ENCODE peak calls at places on chromosomes 6 and 20, in eight cellular contexts. W is cardiac fibroblast, L is thoracic aorta, C is heart left ventricle, S is lower lobe of right lung, Z is mucosa of descending colon, H is fibroblast of the aortic adventitia, U is fibroblast of lung. P is an unnamed sample.

GRCh38 chr20:38920851-38921250 is 5.4 kb upstream of the FAM83D start:
- DNase-seq in W (no peak), L (no peak), C (no peak), S (no peak), Z (no peak), H (no peak), U (no peak), P (no peak)

GRCh38 chr6:37717836-37718251 is 20.2 kb upstream of the MDGA1 start:
- DNase-seq in W (peak), L (no peak), C (no peak), S (no peak), Z (no peak), H (peak), U (peak), P (no peak)

GRCh38 chr6:149037026-149037734 is 280.3 kb upstream of the TAB2 start:
- DNase-seq in W (no peak), L (no peak), C (no peak), S (no peak), Z (no peak), H (no peak), U (peak), P (no peak)

GRCh38 chr6:17491416-17492142 is 98.2 kb downstream of the CAP2 start:
- DNase-seq in W (no peak), L (no peak), C (no peak), S (no peak), Z (no peak), H (no peak), U (peak), P (no peak)

GRCh38 chr20:40676466-40676865 is 12.6 kb downstream of the MAFB start:
- DNase-seq in W (no peak), L (no peak), C (no peak), S (no peak), Z (no peak), H (no peak), U (no peak), P (no peak)

GRCh38 chr20:62778058-62778457 is 18.2 kb upstream of the MRGBP start:
- DNase-seq in W (no peak), L (no peak), C (no peak), S (no peak), Z (no peak), H (no peak), U (no peak), P (no peak)

GRCh38 chr6:141133346-141133745 is 999.4 kb upstream of the GJE1 start:
- DNase-seq in W (no peak), L (no peak), C (no peak), S (no peak), Z (no peak), H (peak), U (no peak), P (no peak)

GRCh38 chr20:41951615-41952014 is 333.4 kb upstream of the CHD6 start:
- DNase-seq in W (no peak), L (no peak), C (no peak), S (no peak), Z (no peak), H (no peak), U (no peak), P (no peak)

GRCh38 chr6:170004585-170005210 is 253.3 kb downstream of the ERMARD start:
- DNase-seq in W (no peak), L (no peak), C (no peak), S (no peak), Z (no peak), H (no peak), U (no peak), P (no peak)

GRCh38 chr6:5866547-5867051 is 140.1 kb downstream of the NRN1 start:
- DNase-seq in W (peak), L (no peak), C (no peak), S (no peak), Z (peak), H (peak), U (peak), P (no peak)

GRCh38 chr20:19769516-19769915 is 11.5 kb downstream of the RIN2 start:
- DNase-seq in W (no peak), L (no peak), C (no peak), S (no peak), Z (no peak), H (no peak), U (no peak), P (no peak)

GRCh38 chr6:170276369-170277057 is 14.4 kb downstream of the DLL1 start:
- DNase-seq in W (peak), L (no peak), C (peak), S (no peak), Z (no peak), H (no peak), U (peak), P (no peak)

GRCh38 chr6:132341646-132342045 is 59.6 kb downstream of the MOXD1 start:
- DNase-seq in W (peak), L (no peak), C (no peak), S (no peak), Z (no peak), H (peak), U (no peak), P (no peak)

GRCh38 chr20:46053416-46053815 is 24.4 kb downstream of the SLC12A5 start:
- DNase-seq in W (no peak), L (no peak), C (no peak), S (no peak), Z (no peak), H (no peak), U (no peak), P (no peak)

GRCh38 chr20:36859282-36859555 is 16.7 kb upstream of the TLDC2 start:
- DNase-seq in W (no peak), L (no peak), C (no peak), S (no peak), Z (no peak), H (no peak), U (no peak), P (no peak)

GRCh38 chr6:79946773-79947190 is 571 bp downstream of the ELOVL4 start:
- DNase-seq in W (no peak), L (no peak), C (no peak), S (peak), Z (peak), H (peak), U (peak), P (no peak)

GRCh38 chr6:79946242-79946641 is 1.1 kb downstream of the ELOVL4 start:
- DNase-seq in W (peak), L (no peak), C (no peak), S (no peak), Z (no peak), H (peak), U (peak), P (peak)

GRCh38 chr6:79947191-79948173 is at the start of gene ELOVL4:
- DNase-seq in W (peak), L (peak), C (peak), S (peak), Z (peak), H (peak), U (peak), P (peak)

GRCh38 chr6:79949235-79949634 is 1.9 kb upstream of the ELOVL4 start:
- DNase-seq in W (peak), L (no peak), C (no peak), S (peak), Z (peak), H (peak), U (peak), P (peak)
- TF ChIP-seq CTCF in W (peak), L (no peak), C (peak), S (peak), Z (peak), H (peak), U (peak), P (peak)

DNA sequence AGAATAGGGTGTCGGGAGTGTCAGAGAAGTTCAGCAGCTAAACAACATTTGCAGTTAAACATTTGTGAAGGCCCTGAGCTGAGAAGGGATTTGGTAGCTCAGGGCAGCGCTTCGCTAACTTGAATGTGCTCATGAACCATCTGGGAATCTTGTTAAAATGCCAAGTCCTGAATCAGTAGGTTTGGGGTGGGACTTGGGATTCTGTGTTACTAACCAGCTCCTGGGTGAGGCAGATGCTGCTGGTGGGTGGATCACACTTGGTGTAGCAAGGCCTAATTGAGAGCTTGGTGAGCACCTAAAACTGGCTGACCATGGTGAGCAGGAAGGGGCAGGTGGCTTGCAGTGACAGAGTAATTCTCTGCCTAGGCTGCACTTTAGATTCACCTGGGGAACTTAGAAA is 5.9 kb downstream of the PTPRA start:
- DNase-seq in W (peak), L (no peak), C (no peak), S (no peak), Z (no peak), H (peak), U (peak), P (no peak)
- H3K4me3 ChIP-seq in W (no peak), L (no peak), C (no peak), S (no peak), Z (no peak), H (no peak), U (no peak), P (no peak)

DNA sequence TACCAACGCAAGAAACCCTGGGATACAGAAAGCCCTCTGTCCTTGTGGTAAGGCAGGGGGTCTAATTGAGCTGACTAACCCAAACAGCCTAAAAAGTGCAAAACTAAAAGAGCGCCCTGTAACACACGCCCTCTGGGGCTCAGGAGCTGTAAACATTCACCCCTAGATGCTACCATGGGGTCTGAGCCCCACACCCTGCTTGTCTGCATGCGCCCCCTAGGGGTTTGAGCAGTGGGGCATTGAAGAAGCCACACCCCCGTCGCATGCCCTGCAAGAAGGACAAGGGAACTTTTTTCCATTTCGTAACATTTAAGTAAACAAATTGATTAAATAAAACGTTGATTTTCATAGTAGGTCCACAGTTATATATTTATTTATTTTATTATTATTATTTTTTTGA is 616.9 kb upstream of the MAN1A1 start:
- DNase-seq in W (no peak), L (no peak), C (peak), S (no peak), Z (peak), H (no peak), U (no peak), P (peak)
- TF ChIP-seq CTCF in W (no peak), L (no peak), C (no peak), S (peak), Z (no peak), H (no peak), U (no peak), P (peak)

GRCh38 chr20:17848249-17848648 is 120.3 kb downstream of the SNX5 start:
- DNase-seq in W (no peak), L (no peak), C (no peak), S (no peak), Z (no peak), H (no peak), U (no peak), P (no peak)

GRCh38 chr20:17849111-17849900 is 119.3 kb downstream of the SNX5 start:
- DNase-seq in W (no peak), L (no peak), C (no peak), S (no peak), Z (no peak), H (no peak), U (no peak), P (no peak)

GRCh38 chr20:17850674-17851006 is 118.0 kb downstream of the SNX5 start:
- DNase-seq in W (no peak), L (no peak), C (no peak), S (no peak), Z (no peak), H (no peak), U (no peak), P (no peak)

GRCh38 chr20:17848649-17849048 is 119.9 kb downstream of the SNX5 start:
- DNase-seq in W (no peak), L (no peak), C (no peak), S (no peak), Z (no peak), H (no peak), U (no peak), P (peak)

GRCh38 chr20:17849901-17850673 is 118.5 kb downstream of the SNX5 start:
- DNase-seq in W (peak), L (peak), C (peak), S (peak), Z (peak), H (peak), U (peak), P (no peak)
- H3K4me3 ChIP-seq in W (peak), L (no peak), C (no peak), S (no peak), Z (no peak), H (no peak), U (no peak), P (no peak)

GRCh38 chr6:89081423-89082322 is 1.1 kb downstream of the PNRC1 start:
- DNase-seq in W (peak), L (peak), C (peak), S (peak), Z (peak), H (peak), U (peak), P (peak)
- TF ChIP-seq CTCF in W (no peak), L (no peak), C (no peak), S (no peak), Z (no peak), H (peak), U (no peak), P (peak)